ENCODE peak calls at places on chromosome 20, in five cellular contexts. One of them, this sample, is unnamed.

GRCh38 chr20:45972500-45973183 is 639 bp upstream of the ZNF335 start:
- DNase-seq in breast epithelium: no peak
- DNase-seq in thyroid gland: no peak
- DNase-seq in pancreas: no peak
- DNase-seq in fibroblast of pulmonary artery: no peak
- DNase-seq in this sample: no peak

GRCh38 chr20:52422574-52423463 is 231.2 kb upstream of the ZFP64 start:
- DNase-seq in thyroid gland: no peak
- DNase-seq in fibroblast of pulmonary artery: no peak
- DNase-seq in breast epithelium: no peak
- DNase-seq in pancreas: no peak
- DNase-seq in this sample: no peak

GRCh38 chr20:12331236-12331635 is 413.5 kb downstream of the BTBD3 start:
- DNase-seq in breast epithelium: no peak
- DNase-seq in pancreas: no peak
- DNase-seq in fibroblast of pulmonary artery: no peak
- DNase-seq in thyroid gland: peak; percentile 4
- DNase-seq in this sample: no peak

GRCh38 chr20:32249030-32249738 is 28.3 kb upstream of the KIF3B start:
- DNase-seq in breast epithelium: no peak
- DNase-seq in thyroid gland: no peak
- DNase-seq in fibroblast of pulmonary artery: no peak
- DNase-seq in pancreas: no peak
- DNase-seq in this sample: no peak

GRCh38 chr20:10524643-10525042 is 89.5 kb downstream of the SLX4IP start:
- DNase-seq in thyroid gland: no peak
- DNase-seq in breast epithelium: no peak
- DNase-seq in fibroblast of pulmonary artery: peak; percentile 50
- DNase-seq in pancreas: no peak
- DNase-seq in this sample: peak; percentile 52

GRCh38 chr20:23021941-23022340 is 13.2 kb upstream of the SSTR4 start:
- DNase-seq in pancreas: no peak
- DNase-seq in fibroblast of pulmonary artery: no peak
- DNase-seq in breast epithelium: no peak
- DNase-seq in thyroid gland: no peak
- DNase-seq in this sample: no peak

GRCh38 chr20:8218861-8219260 is 86.8 kb downstream of the PLCB1 start:
- DNase-seq in fibroblast of pulmonary artery: peak; percentile 46
- DNase-seq in pancreas: no peak
- DNase-seq in thyroid gland: no peak
- DNase-seq in breast epithelium: no peak
- DNase-seq in this sample: peak; percentile 66

GRCh38 chr20:8389381-8390368 is 257.6 kb downstream of the PLCB1 start:
- DNase-seq in pancreas: no peak
- DNase-seq in breast epithelium: no peak
- DNase-seq in thyroid gland: peak; percentile 7
- DNase-seq in fibroblast of pulmonary artery: peak; percentile 81
- DNase-seq in this sample: peak; percentile 88

GRCh38 chr20:34940126-34940525 is 15.5 kb downstream of the GSS start:
- DNase-seq in pancreas: no peak
- DNase-seq in breast epithelium: no peak
- DNase-seq in fibroblast of pulmonary artery: no peak
- DNase-seq in thyroid gland: no peak
- DNase-seq in this sample: no peak

GRCh38 chr20:40090236-40090635 is 598.8 kb downstream of the MAFB start:
- DNase-seq in fibroblast of pulmonary artery: no peak
- DNase-seq in breast epithelium: no peak
- DNase-seq in pancreas: no peak
- DNase-seq in thyroid gland: no peak
- DNase-seq in this sample: no peak

GRCh38 chr20:64264091-64264490 is 8.5 kb downstream of the PCMTD2 start:
- DNase-seq in pancreas: no peak
- DNase-seq in breast epithelium: no peak
- DNase-seq in fibroblast of pulmonary artery: no peak
- DNase-seq in thyroid gland: no peak
- DNase-seq in this sample: no peak

GRCh38 chr20:51934301-51935002 is 132.1 kb upstream of the SALL4 start:
- DNase-seq in fibroblast of pulmonary artery: no peak
- DNase-seq in breast epithelium: no peak
- DNase-seq in thyroid gland: no peak
- DNase-seq in pancreas: no peak
- DNase-seq in this sample: no peak

GRCh38 chr20:31707994-31708744 is 14.5 kb downstream of the BCL2L1 start:
- DNase-seq in pancreas: peak; percentile 68
- DNase-seq in breast epithelium: no peak
- DNase-seq in thyroid gland: peak; percentile 66
- DNase-seq in fibroblast of pulmonary artery: no peak
- DNase-seq in this sample: no peak

GRCh38 chr20:37519508-37520416 is 1.3 kb upstream of the NNAT start:
- DNase-seq in fibroblast of pulmonary artery: no peak
- DNase-seq in pancreas: no peak
- DNase-seq in thyroid gland: no peak
- DNase-seq in breast epithelium: no peak
- DNase-seq in this sample: no peak

GRCh38 chr20:22371843-22372242 is 212.5 kb downstream of the FOXA2 start:
- DNase-seq in fibroblast of pulmonary artery: no peak
- DNase-seq in pancreas: no peak
- DNase-seq in breast epithelium: no peak
- DNase-seq in thyroid gland: peak; percentile 48
- DNase-seq in this sample: no peak

GRCh38 chr20:49570828-49571552 is 3.1 kb upstream of the PTGIS start:
- DNase-seq in fibroblast of pulmonary artery: peak; percentile 63
- DNase-seq in thyroid gland: no peak
- DNase-seq in pancreas: no peak
- DNase-seq in breast epithelium: no peak
- DNase-seq in this sample: peak; percentile 83

GRCh38 chr20:6416371-6416770 is 293.5 kb upstream of the FERMT1 start:
- DNase-seq in fibroblast of pulmonary artery: no peak
- DNase-seq in breast epithelium: no peak
- DNase-seq in thyroid gland: no peak
- DNase-seq in pancreas: no peak
- DNase-seq in this sample: no peak

GRCh38 chr20:52524865-52525264 is 333.3 kb upstream of the ZFP64 start:
- DNase-seq in pancreas: no peak
- DNase-seq in fibroblast of pulmonary artery: no peak
- DNase-seq in thyroid gland: no peak
- DNase-seq in breast epithelium: no peak
- DNase-seq in this sample: no peak

GRCh38 chr20:46708172-46708860 is 1.1 kb upstream of the SLC2A10 start:
- DNase-seq in fibroblast of pulmonary artery: no peak
- DNase-seq in pancreas: peak; percentile 79
- DNase-seq in breast epithelium: no peak
- DNase-seq in thyroid gland: peak; percentile 95
- DNase-seq in this sample: no peak

GRCh38 chr20:9686455-9686854 is 152.4 kb downstream of the PAK5 start:
- DNase-seq in fibroblast of pulmonary artery: no peak
- DNase-seq in breast epithelium: no peak
- DNase-seq in pancreas: no peak
- DNase-seq in thyroid gland: no peak
- DNase-seq in this sample: no peak

GRCh38 chr20:63861981-63862901 is 943 bp downstream of the ABHD16B start:
- DNase-seq in thyroid gland: no peak
- DNase-seq in breast epithelium: no peak
- DNase-seq in fibroblast of pulmonary artery: no peak
- DNase-seq in pancreas: no peak
- DNase-seq in this sample: no peak

GRCh38 chr20:346640-347316 is at the start of gene NRSN2:
- DNase-seq in breast epithelium: no peak
- DNase-seq in pancreas: peak; percentile 59
- DNase-seq in thyroid gland: peak; percentile 70
- DNase-seq in fibroblast of pulmonary artery: peak; percentile 66
- DNase-seq in this sample: peak; percentile 64

GRCh38 chr20:49853640-49854039 is 41.0 kb downstream of the SLC9A8 start:
- DNase-seq in fibroblast of pulmonary artery: peak; percentile 76
- DNase-seq in thyroid gland: peak; percentile 81
- DNase-seq in breast epithelium: no peak
- DNase-seq in pancreas: no peak
- DNase-seq in this sample: peak; percentile 40

GRCh38 chr20:38601216-38602184 is at the start of gene ARHGAP40:
- DNase-seq in pancreas: no peak
- DNase-seq in thyroid gland: no peak
- DNase-seq in breast epithelium: peak; percentile 79
- DNase-seq in fibroblast of pulmonary artery: no peak
- DNase-seq in this sample: no peak
- TF ChIP-seq CTCF in pancreas: no peak
- TF ChIP-seq CTCF in thyroid gland: no peak
- TF ChIP-seq CTCF in breast epithelium: peak; percentile 29
- TF ChIP-seq CTCF in fibroblast of pulmonary artery: peak; percentile 14
- TF ChIP-seq CTCF in this sample: peak; percentile 27

GRCh38 chr20:19973920-19974620 is 43.1 kb upstream of the NAA20 start:
- DNase-seq in fibroblast of pulmonary artery: peak; percentile 85
- DNase-seq in thyroid gland: peak; percentile 66
- DNase-seq in breast epithelium: no peak
- DNase-seq in pancreas: peak; percentile 40
- DNase-seq in this sample: peak; percentile 88
- H3K4me3 ChIP-seq in fibroblast of pulmonary artery: peak overlapping the region; percentile 89
- H3K4me3 ChIP-seq in thyroid gland: no peak overlapping the region
- H3K4me3 ChIP-seq in breast epithelium: peak overlapping the region; percentile 64
- H3K4me3 ChIP-seq in pancreas: no peak overlapping the region
- H3K4me3 ChIP-seq in this sample: peak overlapping the region; percentile 84

GRCh38 chr20:41353530-41353929 is 12.9 kb downstream of the LPIN3 start:
- DNase-seq in fibroblast of pulmonary artery: no peak
- DNase-seq in breast epithelium: no peak
- DNase-seq in thyroid gland: no peak
- DNase-seq in pancreas: no peak
- DNase-seq in this sample: no peak

GRCh38 chr20:41349943-41350342 is 9.3 kb downstream of the LPIN3 start:
- DNase-seq in fibroblast of pulmonary artery: no peak
- DNase-seq in breast epithelium: no peak
- DNase-seq in thyroid gland: no peak
- DNase-seq in pancreas: no peak
- DNase-seq in this sample: no peak

GRCh38 chr20:41349266-41349665 is 8.6 kb downstream of the LPIN3 start:
- DNase-seq in pancreas: no peak
- DNase-seq in thyroid gland: no peak
- DNase-seq in fibroblast of pulmonary artery: no peak
- DNase-seq in breast epithelium: no peak
- DNase-seq in this sample: no peak

GRCh38 chr20:41352666-41353065 is 12.0 kb downstream of the LPIN3 start:
- DNase-seq in pancreas: no peak
- DNase-seq in thyroid gland: no peak
- DNase-seq in breast epithelium: no peak
- DNase-seq in fibroblast of pulmonary artery: no peak
- DNase-seq in this sample: no peak

DNA sequence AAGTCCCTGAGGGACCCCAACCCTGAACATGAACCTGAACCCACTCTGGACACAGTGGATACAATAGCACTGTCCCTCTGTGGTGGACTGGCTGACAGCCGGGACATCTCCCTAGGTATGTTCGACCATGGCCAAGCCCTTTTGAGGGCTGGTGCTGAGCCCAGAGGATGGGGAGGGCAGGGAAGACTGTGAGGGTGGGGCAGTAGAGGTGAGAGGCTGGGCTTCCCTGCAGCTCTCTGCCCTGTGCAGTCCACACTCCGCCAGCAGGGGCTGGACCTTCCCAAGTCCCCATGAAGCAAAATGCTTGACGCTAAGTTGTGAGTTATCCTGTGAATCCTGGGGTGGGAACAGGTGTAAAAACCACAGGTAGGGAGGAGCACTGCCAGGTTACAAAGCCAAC is 11.5 kb downstream of the LPIN3 start:
- DNase-seq in pancreas: no peak
- DNase-seq in breast epithelium: no peak
- DNase-seq in fibroblast of pulmonary artery: no peak
- DNase-seq in thyroid gland: no peak
- DNase-seq in this sample: no peak
- TF ChIP-seq CTCF in pancreas: no peak
- TF ChIP-seq CTCF in breast epithelium: no peak
- TF ChIP-seq CTCF in fibroblast of pulmonary artery: peak; percentile 4
- TF ChIP-seq CTCF in thyroid gland: no peak
- TF ChIP-seq CTCF in this sample: no peak

GRCh38 chr20:19991826-19992225 is 25.3 kb upstream of the NAA20 start:
- DNase-seq in fibroblast of pulmonary artery: no peak
- DNase-seq in breast epithelium: no peak
- DNase-seq in pancreas: no peak
- DNase-seq in thyroid gland: no peak
- DNase-seq in this sample: no peak

GRCh38 chr20:19990911-19991707 is 26.1 kb upstream of the NAA20 start:
- DNase-seq in thyroid gland: no peak
- DNase-seq in pancreas: no peak
- DNase-seq in breast epithelium: no peak
- DNase-seq in fibroblast of pulmonary artery: no peak
- DNase-seq in this sample: no peak

GRCh38 chr20:19993937-19994667 is 23.1 kb upstream of the NAA20 start:
- DNase-seq in breast epithelium: no peak
- DNase-seq in pancreas: no peak
- DNase-seq in thyroid gland: no peak
- DNase-seq in fibroblast of pulmonary artery: peak; percentile 46
- DNase-seq in this sample: peak; percentile 56

GRCh38 chr20:19995220-19995863 is 21.8 kb upstream of the NAA20 start:
- DNase-seq in breast epithelium: no peak
- DNase-seq in pancreas: no peak
- DNase-seq in thyroid gland: peak; percentile 42
- DNase-seq in fibroblast of pulmonary artery: peak; percentile 76
- DNase-seq in this sample: peak; percentile 82

GRCh38 chr20:19992996-19993908 is 23.9 kb upstream of the NAA20 start:
- DNase-seq in thyroid gland: no peak
- DNase-seq in pancreas: no peak
- DNase-seq in breast epithelium: no peak
- DNase-seq in fibroblast of pulmonary artery: peak; percentile 91
- DNase-seq in this sample: peak; percentile 96
- H3K4me3 ChIP-seq in thyroid gland: no peak overlapping the region
- H3K4me3 ChIP-seq in pancreas: no peak overlapping the region
- H3K4me3 ChIP-seq in breast epithelium: no peak overlapping the region
- H3K4me3 ChIP-seq in fibroblast of pulmonary artery: peak overlapping the region; percentile 13
- H3K4me3 ChIP-seq in this sample: peak overlapping the region; percentile 40

GRCh38 chr20:14757728-14758127 is 420.3 kb upstream of the FLRT3 start:
- DNase-seq in fibroblast of pulmonary artery: no peak
- DNase-seq in thyroid gland: no peak
- DNase-seq in pancreas: no peak
- DNase-seq in breast epithelium: no peak
- DNase-seq in this sample: no peak
- TF ChIP-seq CTCF in fibroblast of pulmonary artery: no peak
- TF ChIP-seq CTCF in thyroid gland: no peak
- TF ChIP-seq CTCF in pancreas: no peak
- TF ChIP-seq CTCF in breast epithelium: no peak
- TF ChIP-seq CTCF in this sample: no peak